ENCODE peak calls at places on chromosomes 12 and 14, in nine cellular contexts. K is AG10803, U is lower lobe of right lung, X is stomach, J is testis, Q is transverse colon, L is hepatocyte, C is body of pancreas, R is neural progenitor cell. I is an unnamed sample.

GRCh38 chr12:119956047-119956446 is 33.0 kb upstream of the BICDL1 start:
- DNase-seq in K (no peak), U (no peak), X (no peak), J (peak), Q (no peak), L (no peak), C (no peak), R (no peak), I (no peak)

GRCh38 chr14:64706552-64707193 is 2.4 kb downstream of the PLEKHG3 start:
- DNase-seq in K (no peak), U (no peak), X (no peak), J (peak), Q (no peak), L (no peak), C (peak), R (peak), I (no peak)

GRCh38 chr12:71662861-71663560 is 637 bp downstream of the ZFC3H1 start:
- DNase-seq in K (peak), U (peak), X (peak), J (peak), Q (peak), L (peak), C (peak), R (peak), I (peak)

GRCh38 chr12:34526946-34527345 is 504.6 kb downstream of the ALG10 start:
- DNase-seq in K (no peak), U (no peak), X (no peak), J (no peak), Q (no peak), L (no peak), C (no peak), R (no peak), I (no peak)

GRCh38 chr14:84087986-84088531 is 1441.9 kb upstream of the FLRT2 start:
- DNase-seq in K (no peak), U (no peak), X (no peak), J (no peak), Q (no peak), L (no peak), C (no peak), R (no peak), I (peak)

GRCh38 chr12:121467638-121468403 is 67.9 kb downstream of the RNF34 start:
- DNase-seq in K (no peak), U (no peak), X (no peak), J (no peak), Q (peak), L (peak), C (peak), R (peak), I (no peak)

GRCh38 chr14:24165785-24166184 is 4.7 kb downstream of the IRF9 start:
- DNase-seq in K (no peak), U (peak), X (no peak), J (no peak), Q (no peak), L (no peak), C (no peak), R (no peak), I (no peak)

GRCh38 chr12:726281-727140 is 25.9 kb upstream of the WNK1 start:
- DNase-seq in K (peak), U (no peak), X (no peak), J (no peak), Q (no peak), L (peak), C (no peak), R (no peak), I (no peak)

GRCh38 chr12:58416211-58416610 is 474.8 kb downstream of the ATP23 start:
- DNase-seq in K (peak), U (no peak), X (no peak), J (no peak), Q (no peak), L (peak), C (no peak), R (no peak), I (peak)

GRCh38 chr14:32205984-32206383 is 2.9 kb upstream of the RNU6-8 start:
- DNase-seq in K (no peak), U (no peak), X (no peak), J (no peak), Q (peak), L (no peak), C (no peak), R (no peak), I (no peak)

GRCh38 chr14:70064111-70064885 is 124.5 kb downstream of the SLC8A3 start:
- DNase-seq in K (no peak), U (no peak), X (no peak), J (no peak), Q (no peak), L (peak), C (no peak), R (no peak), I (no peak)

GRCh38 chr12:75923964-75924666 is 107.5 kb downstream of the PHLDA1 start:
- DNase-seq in K (no peak), U (no peak), X (no peak), J (no peak), Q (no peak), L (no peak), C (no peak), R (no peak), I (peak)

GRCh38 chr14:76201162-76201561 is 49.4 kb downstream of the GPATCH2L start:
- DNase-seq in K (peak), U (no peak), X (no peak), J (no peak), Q (no peak), L (no peak), C (no peak), R (no peak), I (peak)

DNA sequence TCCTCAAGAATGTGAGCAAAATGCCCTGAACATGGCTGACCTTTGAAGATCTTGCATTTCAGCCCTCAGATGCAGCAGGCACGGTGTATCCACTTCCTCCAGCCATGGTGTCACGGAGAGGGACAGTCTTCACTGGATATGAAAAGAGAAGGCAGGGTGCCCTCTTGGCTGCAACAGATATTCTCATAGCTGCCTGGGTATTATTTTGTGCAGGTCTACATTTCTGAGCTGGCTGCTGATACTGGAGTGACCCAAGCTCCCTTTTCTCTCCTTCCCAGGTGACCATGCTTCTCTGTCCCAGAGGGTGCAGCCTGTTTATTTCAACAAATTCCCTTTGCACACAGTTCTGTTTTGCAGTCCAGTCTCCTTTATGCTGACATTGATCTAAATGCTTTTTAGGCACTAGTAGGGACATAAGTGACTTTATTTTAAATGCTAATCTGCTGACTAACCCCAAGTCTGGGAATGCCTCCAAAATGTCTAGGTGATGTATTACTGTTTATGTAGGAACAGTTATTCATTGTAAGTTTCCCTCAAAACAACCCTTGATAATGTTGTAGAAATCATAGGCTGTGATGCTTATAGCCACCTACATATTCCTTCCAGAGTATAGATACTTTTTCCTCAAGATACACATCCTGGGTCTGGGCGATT is 17.4 kb upstream of the PYGL start:
- DNase-seq in K (peak), U (no peak), X (no peak), J (no peak), Q (no peak), L (peak), C (peak), R (no peak), I (peak)
- H3K4me3 ChIP-seq in K (peak), U (no peak), X (no peak), J (no peak), Q (no peak), L (no peak), C (no peak), R (no peak), I (peak)

GRCh38 chr14:56120091-56120632 is 2.0 kb downstream of the PELI2 start:
- DNase-seq in K (peak), U (no peak), X (no peak), J (peak), Q (no peak), L (peak), C (peak), R (peak), I (peak)
- TF ChIP-seq CTCF in K (peak), U (no peak), X (no peak), J (no peak), Q (peak), L (no peak), C (no peak), R (no peak), I (no peak)

GRCh38 chr12:88417531-88417930 is 162.7 kb downstream of the KITLG start:
- DNase-seq in K (no peak), U (no peak), X (no peak), J (no peak), Q (no peak), L (no peak), C (no peak), R (no peak), I (no peak)

GRCh38 chr12:88413561-88414095 is 166.6 kb downstream of the KITLG start:
- DNase-seq in K (no peak), U (no peak), X (no peak), J (no peak), Q (no peak), L (no peak), C (no peak), R (no peak), I (no peak)

GRCh38 chr12:88416786-88417185 is 163.5 kb downstream of the KITLG start:
- DNase-seq in K (no peak), U (no peak), X (no peak), J (no peak), Q (no peak), L (no peak), C (no peak), R (no peak), I (no peak)

GRCh38 chr12:88418856-88419497 is 161.3 kb downstream of the KITLG start:
- DNase-seq in K (peak), U (no peak), X (no peak), J (no peak), Q (no peak), L (no peak), C (no peak), R (no peak), I (peak)

DNA sequence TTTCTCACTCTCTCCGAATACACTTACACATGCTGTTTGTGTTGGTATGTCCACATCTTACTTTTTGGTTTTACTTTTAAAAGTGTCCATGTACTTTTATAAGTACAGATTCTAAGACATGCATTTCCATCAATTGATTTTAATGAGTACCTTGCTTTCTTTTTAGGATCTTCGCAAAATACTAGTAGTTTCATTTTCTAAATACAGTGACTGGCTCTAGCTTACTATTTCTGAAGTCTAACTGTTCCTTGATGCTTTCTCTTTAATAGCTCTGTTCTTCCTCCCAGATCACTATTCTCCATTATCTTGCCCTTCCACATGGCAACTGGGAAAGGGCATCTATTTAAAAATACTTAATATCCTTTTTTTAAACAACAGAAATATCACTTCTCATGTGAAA is 164.1 kb downstream of the KITLG start:
- DNase-seq in K (no peak), U (no peak), X (no peak), J (no peak), Q (no peak), L (no peak), C (no peak), R (no peak), I (no peak)
- H3K4me3 ChIP-seq in K (peak), U (no peak), X (no peak), J (no peak), Q (no peak), L (no peak), C (no peak), R (no peak), I (peak)

GRCh38 chr12:126937431-126937830 is 1329.5 kb upstream of the TMEM132C start:
- DNase-seq in K (no peak), U (no peak), X (no peak), J (no peak), Q (no peak), L (no peak), C (no peak), R (no peak), I (no peak)
- TF ChIP-seq CTCF in K (no peak), U (no peak), X (no peak), J (no peak), Q (no peak), L (no peak), C (no peak), R (no peak), I (no peak)

DNA sequence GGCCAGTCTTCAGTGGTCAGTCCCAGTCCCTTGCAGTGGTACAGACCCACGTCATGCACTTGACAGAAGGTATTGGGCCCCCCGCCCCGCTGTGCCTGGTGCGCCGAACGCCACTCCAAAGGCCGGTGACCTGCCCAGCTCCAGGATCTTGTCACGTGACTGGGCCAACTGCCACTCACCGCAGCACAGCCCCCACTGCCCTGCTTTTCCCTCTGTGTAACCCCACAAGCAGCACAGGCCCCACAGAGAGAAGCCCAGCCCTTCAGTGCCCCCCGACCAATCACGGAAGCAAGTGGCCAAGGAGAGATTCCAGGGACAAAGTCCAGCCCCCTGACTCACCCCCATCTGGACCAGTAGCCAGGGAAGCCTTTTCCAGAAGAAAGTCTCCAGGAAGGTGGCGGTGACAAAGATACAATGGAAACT is 498 bp downstream of the GPR132 start:
- DNase-seq in K (no peak), U (no peak), X (no peak), J (no peak), Q (peak), L (peak), C (no peak), R (peak), I (peak)
- H3K4me3 ChIP-seq in K (no peak), U (peak), X (peak), J (no peak), Q (no peak), L (no peak), C (no peak), R (no peak), I (no peak)

GRCh38 chr12:104733717-104734175 is 224.3 kb downstream of the SLC41A2 start:
- DNase-seq in K (no peak), U (peak), X (no peak), J (no peak), Q (no peak), L (no peak), C (no peak), R (peak), I (no peak)
- TF ChIP-seq CTCF in K (no peak), U (peak), X (no peak), J (no peak), Q (no peak), L (no peak), C (no peak), R (peak), I (no peak)

GRCh38 chr14:50783542-50783941 is 47.4 kb downstream of the NIN start:
- DNase-seq in K (no peak), U (no peak), X (no peak), J (no peak), Q (no peak), L (no peak), C (no peak), R (no peak), I (no peak)

GRCh38 chr14:50784683-50785505 is 46.1 kb downstream of the NIN start:
- DNase-seq in K (no peak), U (no peak), X (no peak), J (no peak), Q (no peak), L (no peak), C (no peak), R (peak), I (no peak)

GRCh38 chr14:50790568-50790967 is 40.4 kb downstream of the NIN start:
- DNase-seq in K (no peak), U (no peak), X (no peak), J (no peak), Q (no peak), L (no peak), C (no peak), R (no peak), I (no peak)

GRCh38 chr14:50785506-50786063 is 45.4 kb downstream of the NIN start:
- DNase-seq in K (no peak), U (no peak), X (no peak), J (no peak), Q (no peak), L (no peak), C (no peak), R (peak), I (no peak)

DNA sequence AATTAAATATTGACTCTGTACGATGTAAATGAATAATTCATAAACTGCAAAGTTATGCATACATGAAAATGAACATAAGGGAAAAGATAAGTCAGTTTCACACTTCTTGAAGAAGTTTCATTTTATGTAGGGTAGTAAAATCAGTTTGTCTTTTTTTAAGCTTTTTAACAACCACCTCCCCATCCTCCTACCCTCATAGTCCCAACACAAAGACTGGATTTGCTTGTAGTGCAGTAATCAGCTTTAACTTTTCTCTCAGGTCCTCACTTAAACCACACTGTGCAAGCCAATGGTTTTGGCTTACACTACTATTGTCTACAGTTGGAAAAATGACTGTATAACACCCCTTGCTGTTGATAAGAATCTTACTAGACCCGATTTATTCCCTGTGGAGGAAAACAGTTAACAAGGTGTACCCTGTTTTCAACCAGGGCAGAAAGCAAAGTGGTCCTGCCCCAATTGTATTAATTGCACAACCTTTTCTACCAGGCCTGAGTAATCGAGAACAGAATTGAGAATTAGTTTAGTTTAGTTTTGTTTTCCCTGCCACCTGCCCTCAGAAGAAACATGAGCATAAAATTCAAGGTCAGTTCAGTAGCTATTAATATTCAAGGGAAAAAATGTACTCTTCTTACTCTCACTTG is 44.0 kb downstream of the NIN start:
- DNase-seq in K (no peak), U (no peak), X (no peak), J (no peak), Q (no peak), L (no peak), C (no peak), R (no peak), I (no peak)
- H3K4me3 ChIP-seq in K (no peak), U (no peak), X (no peak), J (no peak), Q (no peak), L (no peak), C (no peak), R (peak), I (no peak)

DNA sequence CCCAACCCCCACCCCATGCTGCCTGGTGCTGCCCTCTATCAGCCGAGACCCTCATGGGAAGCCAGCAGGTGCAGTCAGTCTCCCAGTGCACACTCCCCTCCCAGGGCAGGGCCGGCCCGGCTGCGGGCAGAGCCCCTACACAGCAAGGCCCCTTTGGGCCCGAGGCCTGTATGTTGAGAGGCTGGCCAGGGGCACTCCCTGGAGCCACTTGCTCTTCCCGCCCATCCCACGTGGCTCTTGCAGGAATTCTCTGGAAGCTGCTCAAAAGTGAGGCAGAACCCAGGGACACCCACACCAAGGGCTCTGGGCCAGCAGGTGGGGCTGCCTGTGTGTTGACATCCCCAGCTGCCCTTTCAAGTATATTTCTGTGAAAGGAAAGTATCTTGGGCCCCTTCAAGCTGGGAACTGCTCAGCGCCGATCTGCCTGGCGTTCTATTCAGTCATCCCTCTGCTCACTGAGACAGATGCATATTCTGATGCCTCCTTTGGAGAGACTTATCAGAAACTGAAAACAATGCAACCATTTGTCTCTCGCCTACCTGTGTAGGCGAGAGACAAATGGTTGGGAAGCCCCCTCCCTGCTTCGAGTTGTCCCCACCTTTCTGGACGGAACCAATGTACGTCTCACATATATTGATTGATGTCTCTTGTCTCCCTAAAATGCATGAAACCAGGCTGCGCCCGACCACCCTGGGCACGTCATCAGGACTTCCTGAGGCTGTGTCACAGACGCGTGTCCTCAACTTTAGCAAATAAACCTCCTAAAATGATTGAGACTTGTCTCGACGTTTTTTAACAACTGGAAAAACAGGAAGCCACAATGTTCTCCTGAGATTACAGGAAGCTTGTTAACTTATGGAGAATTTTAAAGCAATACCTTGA is 6.0 kb downstream of the GPR132 start:
- DNase-seq in K (no peak), U (peak), X (no peak), J (no peak), Q (no peak), L (no peak), C (peak), R (peak), I (no peak)
- TF ChIP-seq CTCF in K (no peak), U (no peak), X (no peak), J (no peak), Q (no peak), L (no peak), C (no peak), R (peak), I (no peak)

GRCh38 chr12:49228653-49229052 is 36.2 kb upstream of the TUBA1C start:
- DNase-seq in K (no peak), U (no peak), X (no peak), J (no peak), Q (no peak), L (no peak), C (no peak), R (no peak), I (no peak)
- H3K4me3 ChIP-seq in K (no peak), U (no peak), X (no peak), J (no peak), Q (no peak), L (no peak), C (no peak), R (no peak), I (no peak)

GRCh38 chr14:60720391-60720790 is 3.8 kb downstream of the SIX4 start:
- DNase-seq in K (no peak), U (no peak), X (no peak), J (no peak), Q (no peak), L (no peak), C (no peak), R (peak), I (peak)

GRCh38 chr14:60722836-60723217 is 1.3 kb downstream of the SIX4 start:
- DNase-seq in K (no peak), U (no peak), X (no peak), J (no peak), Q (peak), L (peak), C (peak), R (no peak), I (no peak)

GRCh38 chr14:60722163-60722835 is 1.9 kb downstream of the SIX4 start:
- DNase-seq in K (peak), U (peak), X (peak), J (peak), Q (peak), L (peak), C (peak), R (peak), I (peak)

GRCh38 chr14:60720962-60721330 is 3.2 kb downstream of the SIX4 start:
- DNase-seq in K (no peak), U (no peak), X (no peak), J (no peak), Q (no peak), L (no peak), C (no peak), R (peak), I (no peak)

GRCh38 chr14:60721331-60722162 is 2.6 kb downstream of the SIX4 start:
- DNase-seq in K (peak), U (peak), X (peak), J (peak), Q (peak), L (peak), C (peak), R (peak), I (peak)
- TF ChIP-seq CTCF in K (peak), U (peak), X (no peak), J (no peak), Q (no peak), L (peak), C (peak), R (peak), I (peak)

I was measured in foreskin fibroblast.